ENCODE peak calls at places on chromosomes 2 and 18, in five cellular contexts. O, G, J, Z and B are unnamed samples.

GRCh38 chr2:102166189-102166845 is 20.5 kb upstream of the IL1RL2 start:
- DNase-seq in O (peak; percentile 66), G (no peak), J (no peak), Z (no peak), B (peak; percentile 44)

GRCh38 chr2:74481961-74482800 is 617 bp downstream of the CCDC142 start:
- DNase-seq in O (peak; percentile 63), G (no peak), J (peak; percentile 92), Z (peak; percentile 85), B (peak; percentile 55)

GRCh38 chr2:237449193-237449797 is 35.3 kb upstream of the COL6A3 start:
- DNase-seq in O (peak; percentile 46), G (no peak), J (no peak), Z (no peak), B (no peak)

GRCh38 chr2:42030196-42030759 is 17.5 kb upstream of the PKDCC start:
- DNase-seq in O (no peak), G (no peak), J (no peak), Z (no peak), B (no peak)

GRCh38 chr2:30361751-30362394 is 85.2 kb upstream of the LCLAT1 start:
- DNase-seq in O (no peak), G (no peak), J (no peak), Z (no peak), B (no peak)

GRCh38 chr2:233940376-233941276 is 23.5 kb downstream of the TRPM8 start:
- DNase-seq in O (no peak), G (no peak), J (no peak), Z (no peak), B (no peak)

GRCh38 chr2:14872779-14873325 is 240.3 kb downstream of the LRATD1 start:
- DNase-seq in O (no peak), G (no peak), J (no peak), Z (no peak), B (no peak)

GRCh38 chr2:102114290-102114721 is 28.2 kb upstream of the IL1R1 start:
- DNase-seq in O (no peak), G (no peak), J (no peak), Z (no peak), B (no peak)

GRCh38 chr2:189582140-189582825 is 1.7 kb upstream of the SLC40A1 start:
- DNase-seq in O (no peak), G (no peak), J (no peak), Z (no peak), B (no peak)

GRCh38 chr2:73070651-73071451 is 661 bp downstream of the SFXN5 start:
- DNase-seq in O (peak; percentile 97), G (peak; percentile 88), J (peak; percentile 98), Z (peak; percentile 100), B (peak; percentile 99)

GRCh38 chr18:36265035-36265434 is 32.5 kb upstream of the FHOD3 start:
- DNase-seq in O (no peak), G (no peak), J (no peak), Z (no peak), B (peak; percentile 49)

GRCh38 chr2:96599941-96600340 is 38.2 kb downstream of the KANSL3 start:
- DNase-seq in O (no peak), G (no peak), J (no peak), Z (no peak), B (no peak)

GRCh38 chr2:103664690-103665089 is 902.9 kb downstream of the TMEM182 start:
- DNase-seq in O (no peak), G (no peak), J (no peak), Z (no peak), B (no peak)

GRCh38 chr2:240948905-240949790 is 43.0 kb downstream of the CROCC2 start:
- DNase-seq in O (no peak), G (no peak), J (peak; percentile 47), Z (peak; percentile 48), B (no peak)

GRCh38 chr18:13581055-13581454 is 145.3 kb downstream of the FAM210A start:
- DNase-seq in O (no peak), G (no peak), J (no peak), Z (no peak), B (no peak)

GRCh38 chr2:6576312-6576711 is 289.4 kb downstream of the CMPK2 start:
- DNase-seq in O (no peak), G (no peak), J (no peak), Z (no peak), B (no peak)

GRCh38 chr2:110748489-110748867 is 16.1 kb downstream of the ACOXL start:
- DNase-seq in O (no peak), G (no peak), J (no peak), Z (no peak), B (no peak)

GRCh38 chr2:19114754-19115231 is 243.6 kb downstream of the OSR1 start:
- DNase-seq in O (no peak), G (no peak), J (no peak), Z (peak; percentile 30), B (no peak)

GRCh38 chr2:133167990-133168389 is 400.3 kb downstream of the NCKAP5 start:
- DNase-seq in O (no peak), G (no peak), J (no peak), Z (no peak), B (no peak)

GRCh38 chr2:177592397-177592796 is 199.8 kb downstream of the AGPS start:
- DNase-seq in O (no peak), G (no peak), J (no peak), Z (no peak), B (no peak)

GRCh38 chr2:165436559-165436958 is 32.9 kb upstream of the CSRNP3 start:
- DNase-seq in O (no peak), G (no peak), J (no peak), Z (no peak), B (no peak)

GRCh38 chr18:60067426-60068210 is 167.8 kb downstream of the PMAIP1 start:
- DNase-seq in O (no peak), G (no peak), J (no peak), Z (no peak), B (no peak)

GRCh38 chr18:26225022-26225693 is 1.1 kb upstream of the TAF4B start:
- DNase-seq in O (no peak), G (peak; percentile 16), J (no peak), Z (no peak), B (no peak)

GRCh38 chr2:1585635-1586034 is 158.7 kb downstream of the PXDN start:
- DNase-seq in O (no peak), G (no peak), J (peak; percentile 65), Z (no peak), B (no peak)

GRCh38 chr2:134217924-134218323 is 35.9 kb upstream of the MGAT5 start:
- DNase-seq in O (no peak), G (no peak), J (no peak), Z (no peak), B (no peak)

GRCh38 chr2:201559067-201559710 is 84.1 kb downstream of the TMEM237 start:
- DNase-seq in O (peak; percentile 2), G (no peak), J (peak; percentile 73), Z (no peak), B (no peak)

GRCh38 chr18:36329684-36330434 is 32.3 kb downstream of the FHOD3 start:
- DNase-seq in O (no peak), G (no peak), J (no peak), Z (no peak), B (no peak)

GRCh38 chr2:33321236-33321731 is 155.2 kb upstream of the RASGRP3 start:
- DNase-seq in O (no peak), G (no peak), J (no peak), Z (no peak), B (no peak)

GRCh38 chr2:190984595-190984994 is 29.4 kb downstream of the STAT1 start:
- DNase-seq in O (no peak), G (no peak), J (no peak), Z (no peak), B (no peak)
- TF ChIP-seq POLR2A in O (no peak), G (no peak), J (no peak), Z (no peak), B (no peak)

GRCh38 chr2:167550448-167550847 is 662.2 kb downstream of the XIRP2 start:
- DNase-seq in O (no peak), G (peak; percentile 2), J (no peak), Z (no peak), B (no peak)
- TF ChIP-seq CTCF in O (peak; percentile 22), G (peak; percentile 39), J (no peak), Z (no peak), B (no peak)

GRCh38 chr18:49648811-49649210 is 87.0 kb downstream of the LIPG start:
- DNase-seq in O (no peak), G (peak; percentile 6), J (peak; percentile 6), Z (no peak), B (no peak)
- H3K27ac ChIP-seq in O (no peak overlapping the region), G (no peak overlapping the region), J (no peak overlapping the region), Z (peak overlapping the region; percentile 19), B (no peak overlapping the region)

GRCh38 chr2:69744456-69744855 is 2.5 kb downstream of the ANXA4 start:
- DNase-seq in O (no peak), G (no peak), J (no peak), Z (no peak), B (no peak)

GRCh38 chr2:69741281-69742169 is at the start of gene ANXA4:
- DNase-seq in O (peak; percentile 91), G (peak; percentile 62), J (peak; percentile 91), Z (peak; percentile 89), B (peak; percentile 80)

GRCh38 chr2:69743847-69744264 is 1.9 kb downstream of the ANXA4 start:
- DNase-seq in O (peak; percentile 30), G (no peak), J (no peak), Z (no peak), B (peak; percentile 23)

DNA sequence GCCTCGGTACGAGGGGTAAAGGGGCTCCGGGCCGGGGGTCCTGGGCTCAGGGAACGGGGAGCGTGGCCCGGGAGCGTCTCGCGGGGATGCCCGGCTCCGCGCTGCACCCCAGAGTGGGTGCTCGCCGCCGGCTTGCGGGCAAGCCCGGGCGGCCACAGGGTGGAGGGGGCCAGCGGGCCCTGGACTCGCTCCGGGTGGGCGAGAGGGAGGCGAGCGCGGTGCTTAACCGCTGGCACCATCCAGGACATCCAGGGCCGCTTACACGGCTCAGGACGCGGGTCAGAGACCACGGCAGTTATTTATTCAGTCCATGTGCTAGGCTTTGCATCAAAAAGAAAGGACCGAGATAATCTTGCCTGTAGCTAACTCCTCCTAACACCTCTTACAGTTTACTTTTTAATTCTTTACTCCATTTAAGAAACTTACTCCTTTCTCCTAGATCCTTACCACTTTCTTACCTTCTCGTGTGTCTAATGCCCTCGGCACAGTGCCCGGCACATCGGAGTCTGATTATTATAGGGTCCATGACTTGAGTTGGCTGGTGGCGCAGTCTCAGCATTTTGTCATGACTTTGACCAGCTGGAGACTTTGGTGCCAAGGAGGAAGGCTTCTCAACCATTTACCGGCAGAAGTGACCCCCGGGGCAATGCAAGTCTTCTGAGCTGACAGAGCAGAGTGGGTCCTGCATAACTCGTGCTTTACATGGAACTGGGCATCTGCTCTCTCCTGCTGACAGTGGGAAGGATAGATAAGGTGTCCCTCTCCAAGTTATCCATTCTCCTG is 427 bp downstream of the ANXA4 start:
- DNase-seq in O (no peak), G (no peak), J (no peak), Z (no peak), B (no peak)
- TF ChIP-seq POLR2A in O (no peak), G (no peak), J (no peak), Z (no peak), B (no peak)

DNA sequence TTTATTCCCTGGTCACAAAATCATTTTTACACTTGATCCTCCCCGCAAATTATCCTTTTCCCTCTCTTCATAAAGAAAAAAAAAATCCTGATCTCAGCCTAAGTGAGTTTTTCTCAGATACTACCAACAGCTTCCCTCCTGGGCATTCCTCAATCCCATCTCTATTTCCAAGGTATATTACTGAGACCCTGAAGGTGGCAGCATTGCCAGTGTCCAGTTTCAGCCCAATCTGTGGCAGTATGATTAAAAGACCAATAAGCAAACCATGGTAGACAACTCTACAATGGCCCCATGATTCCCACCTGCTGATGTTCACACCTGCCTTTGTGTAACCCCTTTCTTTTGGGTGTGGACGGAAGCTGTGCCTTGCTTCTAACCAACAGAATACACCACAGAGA is 45.1 kb downstream of the CCDC93 start:
- DNase-seq in O (no peak), G (no peak), J (no peak), Z (no peak), B (no peak)
- TF ChIP-seq CTCF in O (no peak), G (peak; percentile 6), J (no peak), Z (no peak), B (no peak)

GRCh38 chr2:64019083-64019974 is at the start of gene VPS54:
- DNase-seq in O (peak; percentile 59), G (peak; percentile 33), J (peak; percentile 93), Z (peak; percentile 84), B (peak; percentile 62)
- H3K27ac ChIP-seq in O (peak within 1 kb of the TSS; percentile 97), G (peak within 1 kb of the TSS; percentile 89), J (peak within 1 kb of the TSS; percentile 96), Z (peak within 1 kb of the TSS; percentile 97), B (peak within 1 kb of the TSS; percentile 97)